ENCODE peak calls at places on chromosome 16, in four cellular contexts. One of them, this sample, is unnamed.

GRCh38 chr16:55411231-55411630 is 67.8 kb upstream of the MMP2 start:
- DNase-seq in AG10803: peak; percentile 6
- DNase-seq in endothelial cell of umbilical vein: no peak
- DNase-seq in psoas muscle: no peak
- DNase-seq in this sample: no peak

GRCh38 chr16:1850981-1851380 is 21.0 kb downstream of the MEIOB start:
- DNase-seq in AG10803: no peak
- DNase-seq in endothelial cell of umbilical vein: no peak
- DNase-seq in psoas muscle: no peak
- DNase-seq in this sample: no peak

GRCh38 chr16:56576585-56577299 is 11.9 kb downstream of the MT4 start:
- DNase-seq in AG10803: peak; percentile 55
- DNase-seq in endothelial cell of umbilical vein: peak; percentile 64
- DNase-seq in psoas muscle: peak; percentile 85
- DNase-seq in this sample: no peak

GRCh38 chr16:988465-989353 is 7.1 kb downstream of the SOX8 start:
- DNase-seq in AG10803: no peak
- DNase-seq in endothelial cell of umbilical vein: no peak
- DNase-seq in psoas muscle: no peak
- DNase-seq in this sample: no peak

GRCh38 chr16:30997887-30998711 is 12.3 kb downstream of the STX1B start:
- DNase-seq in AG10803: peak; percentile 82
- DNase-seq in endothelial cell of umbilical vein: no peak
- DNase-seq in psoas muscle: no peak
- DNase-seq in this sample: no peak

GRCh38 chr16:28549301-28549899 is 4.3 kb upstream of the SGF29 start:
- DNase-seq in AG10803: peak; percentile 47
- DNase-seq in endothelial cell of umbilical vein: peak; percentile 47
- DNase-seq in psoas muscle: no peak
- DNase-seq in this sample: no peak

GRCh38 chr16:72264776-72265175 is 92.8 kb upstream of the PMFBP1 start:
- DNase-seq in AG10803: no peak
- DNase-seq in endothelial cell of umbilical vein: no peak
- DNase-seq in psoas muscle: no peak
- DNase-seq in this sample: no peak

GRCh38 chr16:31274831-31275816 is 15.3 kb downstream of the ITGAM start:
- DNase-seq in AG10803: no peak
- DNase-seq in endothelial cell of umbilical vein: no peak
- DNase-seq in psoas muscle: no peak
- DNase-seq in this sample: no peak

GRCh38 chr16:9333515-9333914 is 242.1 kb downstream of the HAPSTR1 start:
- DNase-seq in AG10803: no peak
- DNase-seq in endothelial cell of umbilical vein: no peak
- DNase-seq in psoas muscle: no peak
- DNase-seq in this sample: no peak

GRCh38 chr16:25210758-25211157 is 6.0 kb upstream of the AQP8 start:
- DNase-seq in AG10803: no peak
- DNase-seq in endothelial cell of umbilical vein: no peak
- DNase-seq in psoas muscle: no peak
- DNase-seq in this sample: no peak

GRCh38 chr16:75593825-75594820 is 27.9 kb downstream of the GABARAPL2 start:
- DNase-seq in AG10803: peak; percentile 84
- DNase-seq in endothelial cell of umbilical vein: peak; percentile 48
- DNase-seq in psoas muscle: no peak
- DNase-seq in this sample: peak; percentile 26

DNA sequence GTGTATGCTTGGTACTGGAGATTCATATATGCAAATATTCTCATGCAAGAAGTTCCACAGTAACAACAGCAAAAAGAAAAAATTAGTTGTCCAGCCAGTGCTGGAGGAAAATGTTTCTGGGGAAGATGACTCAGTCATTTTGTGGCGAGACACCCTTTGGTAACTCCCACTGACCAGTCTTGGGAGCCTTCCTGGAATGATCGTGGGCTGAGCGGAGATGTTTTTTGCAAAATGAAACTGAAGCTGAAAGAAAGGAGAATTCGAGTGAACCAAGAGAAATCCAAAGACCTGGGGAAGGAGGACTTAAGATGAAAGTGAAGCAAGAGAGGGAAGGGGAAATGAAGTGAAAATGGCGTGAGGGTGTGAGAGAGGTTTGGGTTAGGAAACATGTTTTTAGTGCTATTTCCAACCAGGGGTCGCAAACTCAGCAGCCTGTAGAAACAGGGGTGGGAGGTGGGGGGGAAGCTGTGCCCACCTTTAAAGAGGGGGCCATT is 5.2 kb downstream of the ITPRIPL2 start:
- DNase-seq in AG10803: peak; percentile 89
- DNase-seq in endothelial cell of umbilical vein: peak; percentile 88
- DNase-seq in psoas muscle: no peak
- DNase-seq in this sample: peak; percentile 72
- H3K4me3 ChIP-seq in AG10803: peak overlapping the region; percentile 74
- H3K4me3 ChIP-seq in endothelial cell of umbilical vein: peak overlapping the region; percentile 7
- H3K4me3 ChIP-seq in psoas muscle: peak overlapping the region; percentile 94
- H3K4me3 ChIP-seq in this sample: peak overlapping the region; percentile 64

GRCh38 chr16:54248863-54249710 is 37.5 kb downstream of the IRX3 start:
- DNase-seq in AG10803: no peak
- DNase-seq in endothelial cell of umbilical vein: no peak
- DNase-seq in psoas muscle: no peak
- DNase-seq in this sample: no peak
- TF ChIP-seq CTCF in AG10803: no peak
- TF ChIP-seq CTCF in endothelial cell of umbilical vein: no peak
- TF ChIP-seq CTCF in psoas muscle: no peak
- TF ChIP-seq CTCF in this sample: no peak

GRCh38 chr16:15435216-15435864 is 952 bp downstream of the BMERB1 start:
- DNase-seq in AG10803: no peak
- DNase-seq in endothelial cell of umbilical vein: peak; percentile 2
- DNase-seq in psoas muscle: no peak
- DNase-seq in this sample: no peak
- H3K4me3 ChIP-seq in AG10803: peak overlapping the region; percentile 94
- H3K4me3 ChIP-seq in endothelial cell of umbilical vein: peak overlapping the region; percentile 67
- H3K4me3 ChIP-seq in psoas muscle: peak overlapping the region; percentile 95
- H3K4me3 ChIP-seq in this sample: peak overlapping the region; percentile 94

GRCh38 chr16:82793550-82794244 is 166.9 kb downstream of the CDH13 start:
- DNase-seq in AG10803: no peak
- DNase-seq in endothelial cell of umbilical vein: no peak
- DNase-seq in psoas muscle: no peak
- DNase-seq in this sample: no peak
- TF ChIP-seq CTCF in AG10803: no peak
- TF ChIP-seq CTCF in endothelial cell of umbilical vein: no peak
- TF ChIP-seq CTCF in psoas muscle: no peak
- TF ChIP-seq CTCF in this sample: no peak